ENCODE peak calls at places on chromosome 7, in six cellular contexts. One of them, this sample, is unnamed.

GRCh38 chr7:157621131-157621681 is 284.4 kb downstream of the DNAJB6 start:
- DNase-seq in GM23338: no peak
- DNase-seq in heart right ventricle: no peak
- DNase-seq in AG04450: no peak
- DNase-seq in endothelial cell of umbilical vein: no peak
- DNase-seq in body of pancreas: no peak
- DNase-seq in this sample: no peak

GRCh38 chr7:133778472-133778871 is 348.7 kb upstream of the LRGUK start:
- DNase-seq in endothelial cell of umbilical vein: no peak
- DNase-seq in AG04450: no peak
- DNase-seq in GM23338: no peak
- DNase-seq in body of pancreas: no peak
- DNase-seq in heart right ventricle: no peak
- DNase-seq in this sample: no peak

GRCh38 chr7:158394936-158395335 is 192.7 kb downstream of the PTPRN2 start:
- DNase-seq in heart right ventricle: peak; percentile 27
- DNase-seq in body of pancreas: peak; percentile 50
- DNase-seq in AG04450: no peak
- DNase-seq in endothelial cell of umbilical vein: no peak
- DNase-seq in GM23338: peak; percentile 82
- DNase-seq in this sample: no peak

GRCh38 chr7:16067695-16068094 is 353.6 kb downstream of the CRPPA start:
- DNase-seq in heart right ventricle: no peak
- DNase-seq in endothelial cell of umbilical vein: no peak
- DNase-seq in AG04450: no peak
- DNase-seq in body of pancreas: no peak
- DNase-seq in GM23338: peak; percentile 3
- DNase-seq in this sample: no peak

GRCh38 chr7:148963583-148964509 is 64.5 kb downstream of the PDIA4 start:
- DNase-seq in GM23338: peak; percentile 50
- DNase-seq in body of pancreas: peak; percentile 32
- DNase-seq in heart right ventricle: no peak
- DNase-seq in AG04450: no peak
- DNase-seq in endothelial cell of umbilical vein: peak; percentile 29
- DNase-seq in this sample: no peak

GRCh38 chr7:139647812-139648616 is 124.5 kb downstream of the CLEC2L start:
- DNase-seq in GM23338: peak; percentile 27
- DNase-seq in body of pancreas: no peak
- DNase-seq in heart right ventricle: no peak
- DNase-seq in endothelial cell of umbilical vein: peak; percentile 35
- DNase-seq in AG04450: no peak
- DNase-seq in this sample: peak; percentile 14

GRCh38 chr7:131071786-131072504 is 255.7 kb upstream of the MKLN1 start:
- DNase-seq in body of pancreas: peak; percentile 75
- DNase-seq in endothelial cell of umbilical vein: peak; percentile 96
- DNase-seq in AG04450: no peak
- DNase-seq in GM23338: peak; percentile 56
- DNase-seq in heart right ventricle: no peak
- DNase-seq in this sample: peak; percentile 97

GRCh38 chr7:139058963-139059362 is 23.1 kb upstream of the ZC3HAV1L start:
- DNase-seq in heart right ventricle: no peak
- DNase-seq in body of pancreas: no peak
- DNase-seq in endothelial cell of umbilical vein: peak; percentile 81
- DNase-seq in GM23338: no peak
- DNase-seq in AG04450: no peak
- DNase-seq in this sample: peak; percentile 53

GRCh38 chr7:41816111-41816510 is 113.2 kb upstream of the INHBA start:
- DNase-seq in GM23338: no peak
- DNase-seq in AG04450: no peak
- DNase-seq in heart right ventricle: no peak
- DNase-seq in endothelial cell of umbilical vein: no peak
- DNase-seq in body of pancreas: no peak
- DNase-seq in this sample: no peak

GRCh38 chr7:138429577-138430250 is 30.3 kb upstream of the TRIM24 start:
- DNase-seq in endothelial cell of umbilical vein: no peak
- DNase-seq in heart right ventricle: no peak
- DNase-seq in body of pancreas: no peak
- DNase-seq in AG04450: no peak
- DNase-seq in GM23338: peak; percentile 56
- DNase-seq in this sample: no peak

DNA sequence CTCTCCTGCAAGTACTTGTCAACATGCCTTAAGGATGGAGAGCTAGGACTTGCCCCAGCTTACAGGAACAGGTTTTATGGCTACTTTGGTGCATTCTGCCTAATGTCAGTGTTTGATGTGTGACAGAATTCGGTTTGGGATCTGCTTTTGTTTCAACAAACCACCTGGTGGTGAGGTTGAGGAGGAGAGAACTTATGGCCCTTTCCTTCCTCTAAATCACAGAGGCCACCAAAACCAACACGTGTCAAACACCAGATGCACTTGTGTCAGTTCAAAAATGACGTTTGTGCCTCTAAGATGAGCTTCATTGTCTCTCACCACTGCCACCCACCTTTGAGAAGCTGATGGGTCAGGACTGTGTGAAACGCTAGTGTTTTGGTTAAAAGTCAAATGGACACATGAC is 83.9 kb downstream of the OSBPL3 start:
- DNase-seq in GM23338: no peak
- DNase-seq in AG04450: no peak
- DNase-seq in endothelial cell of umbilical vein: no peak
- DNase-seq in body of pancreas: no peak
- DNase-seq in heart right ventricle: no peak
- DNase-seq in this sample: no peak
- TF ChIP-seq CTCF in GM23338: no peak
- TF ChIP-seq CTCF in AG04450: no peak
- TF ChIP-seq CTCF in endothelial cell of umbilical vein: no peak
- TF ChIP-seq CTCF in body of pancreas: no peak
- TF ChIP-seq CTCF in heart right ventricle: no peak
- TF ChIP-seq CTCF in this sample: no peak

DNA sequence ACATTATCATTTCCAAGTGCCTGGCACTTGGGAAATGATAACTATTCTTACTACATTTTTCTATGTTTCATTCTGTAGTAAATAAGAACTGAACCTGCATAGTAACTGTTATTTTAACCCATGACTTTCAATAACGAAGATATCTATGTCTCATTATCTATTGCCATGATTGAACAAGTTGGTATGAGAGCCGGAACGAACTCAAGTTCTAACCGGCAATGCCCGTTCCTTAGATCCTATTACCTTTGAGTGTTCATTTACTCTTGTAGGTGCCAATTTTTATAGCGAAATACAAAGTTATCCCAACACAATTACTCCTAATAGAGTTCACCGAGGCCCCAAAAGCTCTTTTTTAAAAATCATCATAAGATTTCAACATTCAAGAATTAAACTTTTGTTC is 885 bp upstream of the MET start:
- DNase-seq in endothelial cell of umbilical vein: no peak
- DNase-seq in body of pancreas: no peak
- DNase-seq in GM23338: no peak
- DNase-seq in heart right ventricle: no peak
- DNase-seq in AG04450: no peak
- DNase-seq in this sample: no peak
- H3K4me3 ChIP-seq in endothelial cell of umbilical vein: no peak overlapping the region
- H3K4me3 ChIP-seq in body of pancreas: no peak overlapping the region
- H3K4me3 ChIP-seq in GM23338: peak overlapping the region; percentile 78
- H3K4me3 ChIP-seq in heart right ventricle: peak overlapping the region; percentile 69
- H3K4me3 ChIP-seq in AG04450: no peak overlapping the region
- H3K4me3 ChIP-seq in this sample: peak overlapping the region; percentile 64

GRCh38 chr7:135761751-135762488 is 13.3 kb upstream of the FAM180A start:
- DNase-seq in endothelial cell of umbilical vein: peak; percentile 30
- DNase-seq in heart right ventricle: no peak
- DNase-seq in AG04450: no peak
- DNase-seq in GM23338: no peak
- DNase-seq in body of pancreas: no peak
- DNase-seq in this sample: no peak
- H3K27ac ChIP-seq in endothelial cell of umbilical vein: peak overlapping the region; percentile 51
- H3K27ac ChIP-seq in heart right ventricle: peak overlapping the region; percentile 66
- H3K27ac ChIP-seq in AG04450: peak overlapping the region; percentile 31
- H3K27ac ChIP-seq in GM23338: no peak overlapping the region
- H3K27ac ChIP-seq in body of pancreas: no peak overlapping the region
- H3K27ac ChIP-seq in this sample: no peak overlapping the region

GRCh38 chr7:142185069-142185468 is 72.8 kb downstream of the PRSS58 start:
- DNase-seq in endothelial cell of umbilical vein: no peak
- DNase-seq in body of pancreas: no peak
- DNase-seq in GM23338: no peak
- DNase-seq in AG04450: no peak
- DNase-seq in heart right ventricle: no peak
- DNase-seq in this sample: no peak

GRCh38 chr7:142194201-142194600 is 63.7 kb downstream of the PRSS58 start:
- DNase-seq in heart right ventricle: no peak
- DNase-seq in body of pancreas: no peak
- DNase-seq in endothelial cell of umbilical vein: no peak
- DNase-seq in AG04450: no peak
- DNase-seq in GM23338: no peak
- DNase-seq in this sample: no peak

GRCh38 chr7:142188159-142188558 is 69.7 kb downstream of the PRSS58 start:
- DNase-seq in body of pancreas: no peak
- DNase-seq in endothelial cell of umbilical vein: no peak
- DNase-seq in heart right ventricle: no peak
- DNase-seq in GM23338: no peak
- DNase-seq in AG04450: no peak
- DNase-seq in this sample: no peak

GRCh38 chr7:142188846-142189245 is 69.0 kb downstream of the PRSS58 start:
- DNase-seq in heart right ventricle: no peak
- DNase-seq in AG04450: no peak
- DNase-seq in GM23338: peak; percentile 36
- DNase-seq in endothelial cell of umbilical vein: no peak
- DNase-seq in body of pancreas: no peak
- DNase-seq in this sample: peak; percentile 15
- TF ChIP-seq CTCF in heart right ventricle: peak; percentile 41
- TF ChIP-seq CTCF in AG04450: no peak
- TF ChIP-seq CTCF in GM23338: no peak
- TF ChIP-seq CTCF in endothelial cell of umbilical vein: no peak
- TF ChIP-seq CTCF in body of pancreas: peak; percentile 19
- TF ChIP-seq CTCF in this sample: peak; percentile 35

GRCh38 chr7:18210788-18211187 is 183.1 kb upstream of the PRPS1L1 start:
- DNase-seq in GM23338: no peak
- DNase-seq in body of pancreas: no peak
- DNase-seq in endothelial cell of umbilical vein: no peak
- DNase-seq in heart right ventricle: no peak
- DNase-seq in AG04450: no peak
- DNase-seq in this sample: no peak

GRCh38 chr7:18212308-18212707 is 184.7 kb upstream of the PRPS1L1 start:
- DNase-seq in AG04450: no peak
- DNase-seq in endothelial cell of umbilical vein: no peak
- DNase-seq in heart right ventricle: no peak
- DNase-seq in GM23338: no peak
- DNase-seq in body of pancreas: no peak
- DNase-seq in this sample: no peak

GRCh38 chr7:18212788-18213187 is 185.1 kb upstream of the PRPS1L1 start:
- DNase-seq in heart right ventricle: no peak
- DNase-seq in AG04450: peak; percentile 1
- DNase-seq in body of pancreas: no peak
- DNase-seq in endothelial cell of umbilical vein: no peak
- DNase-seq in GM23338: no peak
- DNase-seq in this sample: peak; percentile 4

GRCh38 chr7:18221377-18222290 is 194.0 kb upstream of the PRPS1L1 start:
- DNase-seq in heart right ventricle: no peak
- DNase-seq in endothelial cell of umbilical vein: no peak
- DNase-seq in AG04450: no peak
- DNase-seq in GM23338: no peak
- DNase-seq in body of pancreas: no peak
- DNase-seq in this sample: no peak

DNA sequence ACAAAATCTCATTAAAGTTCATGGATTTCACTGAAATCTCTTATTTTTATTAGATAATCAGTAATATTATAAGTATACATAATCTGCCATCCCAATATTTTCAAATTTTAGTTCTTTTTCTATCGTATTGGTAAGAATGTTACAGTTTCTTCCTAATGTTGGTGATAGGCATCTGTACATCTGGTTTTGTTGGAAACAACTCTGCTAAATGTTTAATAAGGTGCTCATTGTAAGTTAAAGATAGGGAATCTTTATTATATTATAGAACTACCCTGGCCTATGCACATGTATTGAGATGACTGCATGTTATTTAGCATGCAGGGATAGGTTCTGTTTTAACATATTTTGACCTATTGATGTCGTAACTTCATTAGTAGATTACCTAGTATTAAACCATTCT is 188.6 kb upstream of the PRPS1L1 start:
- DNase-seq in AG04450: no peak
- DNase-seq in GM23338: no peak
- DNase-seq in body of pancreas: no peak
- DNase-seq in endothelial cell of umbilical vein: no peak
- DNase-seq in heart right ventricle: no peak
- DNase-seq in this sample: no peak
- H3K4me3 ChIP-seq in AG04450: no peak overlapping the region
- H3K4me3 ChIP-seq in GM23338: no peak overlapping the region
- H3K4me3 ChIP-seq in body of pancreas: no peak overlapping the region
- H3K4me3 ChIP-seq in endothelial cell of umbilical vein: no peak overlapping the region
- H3K4me3 ChIP-seq in heart right ventricle: no peak overlapping the region
- H3K4me3 ChIP-seq in this sample: no peak overlapping the region

DNA sequence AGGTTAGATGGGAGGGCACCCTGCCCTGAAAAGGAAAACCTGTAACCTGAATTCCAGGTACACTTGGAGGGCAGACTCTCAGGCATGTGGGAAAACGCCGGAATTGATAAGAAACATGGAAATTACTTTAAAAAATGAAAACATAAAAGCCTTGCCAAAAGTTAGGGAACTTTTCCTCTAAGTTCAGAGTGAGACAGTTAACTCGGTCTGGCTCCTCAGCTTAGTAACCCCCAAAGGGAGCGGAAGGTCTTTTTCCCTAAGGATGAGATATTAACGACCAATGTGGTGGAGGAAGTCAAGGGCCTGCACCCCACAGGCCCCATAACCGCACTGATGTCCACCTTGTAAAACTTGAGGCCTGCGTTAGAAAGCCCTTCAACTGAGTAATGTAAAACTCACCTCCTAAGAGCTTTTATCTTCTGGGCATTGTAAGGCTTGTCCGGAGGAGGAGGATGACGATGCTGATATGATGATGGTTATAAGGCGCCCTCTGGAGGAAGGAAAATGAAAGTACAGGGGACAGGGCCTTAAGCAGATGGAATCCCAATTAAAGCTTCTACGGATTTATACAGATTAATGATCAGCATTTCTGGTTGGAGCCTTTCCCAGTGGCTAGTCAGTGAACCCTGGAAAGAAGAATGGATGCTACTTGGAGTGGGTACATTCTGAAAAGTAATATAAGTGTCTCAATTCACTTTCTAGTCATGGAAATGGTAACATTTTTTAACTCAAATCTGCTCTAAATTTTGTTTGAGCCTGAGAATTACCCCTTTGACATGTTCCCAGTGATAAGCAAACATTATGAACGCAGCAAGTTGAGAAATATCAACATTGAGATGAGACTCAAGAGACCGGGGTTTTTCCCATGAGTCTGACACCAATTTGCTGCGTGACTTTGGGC is 696 bp downstream of the COL1A2 start:
- DNase-seq in heart right ventricle: no peak
- DNase-seq in endothelial cell of umbilical vein: peak; percentile 86
- DNase-seq in AG04450: peak; percentile 64
- DNase-seq in GM23338: peak; percentile 89
- DNase-seq in body of pancreas: peak; percentile 66
- DNase-seq in this sample: peak; percentile 92
- H3K27ac ChIP-seq in heart right ventricle: peak overlapping the region; percentile 90
- H3K27ac ChIP-seq in endothelial cell of umbilical vein: no peak overlapping the region
- H3K27ac ChIP-seq in AG04450: peak overlapping the region; percentile 98
- H3K27ac ChIP-seq in GM23338: no peak overlapping the region
- H3K27ac ChIP-seq in body of pancreas: peak overlapping the region; percentile 38
- H3K27ac ChIP-seq in this sample: peak overlapping the region; percentile 62

GRCh38 chr7:117313582-117313981 is 9.3 kb downstream of the WNT2 start:
- DNase-seq in endothelial cell of umbilical vein: no peak
- DNase-seq in body of pancreas: no peak
- DNase-seq in GM23338: no peak
- DNase-seq in heart right ventricle: no peak
- DNase-seq in AG04450: no peak
- DNase-seq in this sample: no peak

GRCh38 chr7:117308891-117309290 is 14.0 kb downstream of the WNT2 start:
- DNase-seq in AG04450: no peak
- DNase-seq in body of pancreas: no peak
- DNase-seq in heart right ventricle: no peak
- DNase-seq in GM23338: no peak
- DNase-seq in endothelial cell of umbilical vein: no peak
- DNase-seq in this sample: no peak

GRCh38 chr7:117312593-117312992 is 10.3 kb downstream of the WNT2 start:
- DNase-seq in AG04450: no peak
- DNase-seq in GM23338: no peak
- DNase-seq in body of pancreas: no peak
- DNase-seq in endothelial cell of umbilical vein: no peak
- DNase-seq in heart right ventricle: no peak
- DNase-seq in this sample: no peak
- TF ChIP-seq CTCF in AG04450: peak; percentile 44
- TF ChIP-seq CTCF in GM23338: no peak
- TF ChIP-seq CTCF in body of pancreas: no peak
- TF ChIP-seq CTCF in endothelial cell of umbilical vein: no peak
- TF ChIP-seq CTCF in heart right ventricle: no peak
- TF ChIP-seq CTCF in this sample: peak; percentile 38

This sample was measured in A673.